ENCODE peak calls at places on chromosomes 4 and X, in six cellular contexts. L is heart left ventricle, X is IMR-90, W is K562, D is HepG2, O is ovary. A is an unnamed sample. For H3K4me1, the result is how much of the 10 kb centered on the place peaks cover.

GRCh38 chr4:73308286-73308685 is 49.7 kb upstream of the ANKRD17 start:
- DNase-seq in L (no peak), X (peak), W (no peak), D (peak), O (no peak), A (no peak)

GRCh38 chr4:186161138-186161537 is 30.2 kb upstream of the CYP4V2 start:
- DNase-seq in L (no peak), X (no peak), W (no peak), D (no peak), O (no peak), A (no peak)

GRCh38 chr4:6538586-6538985 is 36.4 kb upstream of the MAN2B2 start:
- DNase-seq in L (no peak), X (no peak), W (peak), D (peak), O (no peak), A (peak)

GRCh38 chrX:78314561-78314960 is 12.8 kb downstream of the CYSLTR1 start:
- DNase-seq in L (no peak), X (no peak), W (no peak), D (no peak), O (no peak), A (no peak)

GRCh38 chr4:40256329-40256728 is 59.5 kb downstream of the RHOH start:
- DNase-seq in L (no peak), X (no peak), W (no peak), D (no peak), O (no peak), A (no peak)

GRCh38 chrX:154383359-154384283 is 4.5 kb downstream of the EMD start:
- DNase-seq in L (no peak), X (no peak), W (no peak), D (no peak), O (no peak), A (no peak)

GRCh38 chr4:40003986-40004385 is 26.3 kb upstream of the PDS5A start:
- DNase-seq in L (no peak), X (peak), W (no peak), D (no peak), O (no peak), A (no peak)

GRCh38 chrX:2538016-2538415 is 37.2 kb upstream of the DHRSX start:
- DNase-seq in L (peak), X (no peak), W (no peak), D (no peak), O (no peak), A (no peak)

GRCh38 chrX:43165343-43165920 is 387.5 kb upstream of the PPP1R2C start:
- DNase-seq in L (no peak), X (no peak), W (no peak), D (no peak), O (no peak), A (no peak)

GRCh38 chr4:8770518-8771257 is 101.0 kb downstream of the HMX1 start:
- DNase-seq in L (no peak), X (no peak), W (no peak), D (no peak), O (peak), A (no peak)

GRCh38 chr4:40916880-40917279 is 167.1 kb downstream of the NSUN7 start:
- DNase-seq in L (peak), X (no peak), W (peak), D (peak), O (no peak), A (peak)

GRCh38 chrX:54238588-54238987 is 55.5 kb upstream of the FAM120C start:
- DNase-seq in L (no peak), X (no peak), W (no peak), D (no peak), O (no peak), A (no peak)

DNA sequence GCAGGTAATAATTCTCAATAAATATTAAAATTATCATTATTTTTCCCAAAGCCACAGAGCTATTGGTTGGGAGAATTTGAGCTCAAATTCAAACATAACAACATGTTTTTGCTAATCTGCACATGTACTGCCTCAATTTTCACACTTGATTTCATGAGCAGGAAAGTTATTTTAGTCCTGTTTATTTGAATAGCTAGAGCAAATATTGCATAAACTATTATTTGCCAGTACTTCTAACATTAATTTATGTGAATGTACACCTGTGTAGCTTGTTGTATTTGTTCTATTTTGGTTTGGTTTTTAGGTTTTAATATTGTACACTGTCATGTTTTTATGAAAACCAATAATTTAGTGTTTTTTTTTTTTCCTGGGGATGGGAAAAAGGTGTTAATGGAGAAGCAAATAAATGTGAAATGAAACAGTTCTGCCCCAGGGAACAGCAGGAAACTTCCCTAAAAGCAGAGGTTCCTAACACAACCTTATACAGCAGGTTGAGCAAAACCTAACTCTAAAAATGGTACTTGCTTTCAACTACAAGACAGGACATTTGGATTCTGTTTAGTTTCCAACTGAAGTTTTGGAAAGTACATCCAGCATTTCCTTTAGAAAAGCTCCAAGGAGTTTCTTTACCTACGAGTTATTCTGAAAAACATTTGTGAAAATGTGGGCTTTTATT is 99.4 kb downstream of the SYNPO2 start:
- DNase-seq in L (no peak), X (no peak), W (no peak), D (no peak), O (no peak), A (no peak)
- H3K27ac ChIP-seq in L (peak), X (peak), W (no peak), D (no peak), O (no peak), A (no peak)

DNA sequence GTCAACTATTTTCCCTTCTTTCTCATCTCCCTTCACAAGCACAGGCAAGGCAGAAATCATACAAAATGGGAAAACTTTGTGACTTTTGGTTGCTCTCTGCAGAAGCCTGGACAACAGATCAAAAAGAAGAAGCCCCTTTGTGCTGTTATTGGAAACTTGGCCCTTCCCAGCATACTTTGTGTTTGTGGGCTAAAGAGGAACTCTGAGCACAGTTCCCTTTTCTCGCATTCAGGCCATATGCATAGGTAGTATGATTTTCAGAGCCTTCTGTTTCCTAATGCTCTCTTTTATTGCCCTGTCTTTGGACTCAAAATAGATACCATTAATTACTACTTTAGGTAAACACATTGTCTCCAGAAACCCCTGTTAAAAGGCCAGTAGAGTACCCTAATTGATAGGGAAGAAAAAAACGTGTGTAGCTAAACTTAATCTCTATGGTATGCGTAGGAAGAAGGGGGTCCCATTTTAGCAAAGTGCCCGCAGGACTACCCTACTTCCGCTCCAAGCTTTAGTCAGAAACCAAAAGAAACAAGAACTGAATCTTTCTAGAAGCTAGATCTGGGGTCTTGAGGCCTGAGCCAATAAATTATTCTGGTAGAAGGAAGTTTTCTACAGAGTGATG is 26.6 kb downstream of the VSIG4 start:
- DNase-seq in L (no peak), X (no peak), W (no peak), D (no peak), O (no peak), A (no peak)
- H3K4me1 ChIP-seq in L (under half), X (under half), W (half or more), D (under half), O (under half), A (under half)

GRCh38 chr4:52714597-52715254 is 36.5 kb downstream of the ERVMER34-1 start:
- DNase-seq in L (no peak), X (no peak), W (no peak), D (no peak), O (no peak), A (no peak)
- TF ChIP-seq POLR2A in L (no peak), X (no peak), W (no peak), D (no peak), O (no peak), A (no peak)

GRCh38 chrX:119503484-119503861 is 35.2 kb downstream of the SLC25A5 start:
- DNase-seq in L (no peak), X (peak), W (no peak), D (peak), O (no peak), A (peak)
- H3K27ac ChIP-seq in L (no peak), X (peak), W (no peak), D (peak), O (no peak), A (peak)

DNA sequence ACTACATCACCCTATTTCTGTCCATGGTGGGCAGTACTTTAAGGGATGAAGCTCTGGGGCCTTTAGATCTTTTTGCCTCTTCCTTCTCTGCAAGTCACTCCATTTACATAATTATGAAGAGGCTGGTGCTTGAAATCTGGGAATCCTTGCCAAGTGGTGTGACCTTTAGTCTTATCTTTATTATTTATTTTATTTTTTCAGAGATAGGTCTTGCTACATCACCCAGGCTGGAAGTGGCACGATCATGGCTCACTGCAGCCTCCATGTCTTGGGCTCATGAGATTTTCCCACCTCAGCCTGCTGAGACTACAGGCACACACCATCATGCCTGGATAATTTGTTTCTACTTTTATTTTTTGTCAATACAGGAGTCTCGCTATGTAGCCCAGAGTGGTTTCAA is 34.4 kb upstream of the HAND2 start:
- DNase-seq in L (no peak), X (no peak), W (no peak), D (no peak), O (no peak), A (no peak)
- H3K4me1 ChIP-seq in L (under half), X (under half), W (under half), D (under half), O (under half), A (under half)

GRCh38 chrX:10988653-10989052 is 122.5 kb upstream of the HCCS start:
- DNase-seq in L (no peak), X (no peak), W (no peak), D (no peak), O (no peak), A (no peak)
- TF ChIP-seq POLR2A in L (no peak), X (no peak), W (no peak), D (no peak), O (no peak), A (no peak)

A was measured in adrenal gland.